ENCODE peak calls at places on chromosomes 11 and 22, in four cellular contexts. O is H1, S is H9, Y is K562. T is an unnamed sample. For H3K9me3, the result is how much of the 10 kb centered on the place peaks cover.

GRCh38 chr11:69166186-69167115 is 10.7 kb downstream of the SMIM38 start:
- DNase-seq in O (peak), S (peak), Y (peak), T (peak)

GRCh38 chr11:73028621-73029020 is 113.5 kb downstream of the FCHSD2 start:
- DNase-seq in Y (no peak), S (no peak), O (no peak), T (no peak)

GRCh38 chr11:45902452-45903380 is 4.4 kb downstream of the FREY1 start:
- DNase-seq in O (no peak), Y (no peak), S (no peak), T (no peak)

GRCh38 chr11:87501388-87501787 is 463.7 kb downstream of the TMEM135 start:
- DNase-seq in Y (no peak), O (no peak), S (no peak), T (no peak)

GRCh38 chr22:37333724-37334460 is 51.6 kb downstream of the CYTH4 start:
- DNase-seq in O (no peak), S (no peak), Y (no peak), T (no peak)

GRCh38 chr11:86274503-86274902 is 27.5 kb upstream of the HIKESHI start:
- DNase-seq in O (no peak), Y (no peak), S (peak), T (peak)

GRCh38 chr11:134517621-134518293 is 105.7 kb upstream of the B3GAT1 start:
- DNase-seq in S (no peak), Y (no peak), O (no peak), T (peak)

GRCh38 chr11:116613201-116613910 is 159.4 kb downstream of the BUD13 start:
- DNase-seq in O (no peak), Y (no peak), S (no peak), T (peak)

GRCh38 chr11:3857628-3858027 is 2.2 kb downstream of the STIM1 start:
- DNase-seq in O (no peak), Y (no peak), S (no peak), T (no peak)

GRCh38 chr11:129317564-129317963 is 58.1 kb upstream of the BARX2 start:
- DNase-seq in S (no peak), O (no peak), Y (no peak), T (no peak)

GRCh38 chr11:123561046-123561781 is 93.2 kb downstream of the SCN3B start:
- DNase-seq in Y (no peak), O (no peak), S (peak), T (peak)

GRCh38 chr11:134949121-134949591 is 537.1 kb upstream of the B3GAT1 start:
- DNase-seq in S (no peak), Y (no peak), O (no peak), T (no peak)

GRCh38 chr11:131750692-131751091 is 380.3 kb downstream of the NTM start:
- DNase-seq in Y (no peak), S (no peak), O (no peak), T (no peak)

GRCh38 chr22:16838073-16838472 is 12.9 kb upstream of the XKR3 start:
- DNase-seq in S (no peak), Y (no peak), O (no peak), T (no peak)

GRCh38 chr11:59755701-59756495 is 722 bp downstream of the STX3 start:
- DNase-seq in S (peak), Y (peak), O (no peak), T (peak)

GRCh38 chr22:45889539-45890350 is 87.2 kb downstream of the WNT7B start:
- DNase-seq in O (no peak), Y (no peak), S (no peak), T (peak)

GRCh38 chr22:37133304-37134018 is 16.3 kb downstream of the IL2RB start:
- DNase-seq in S (no peak), Y (peak), O (no peak), T (no peak)

GRCh38 chr11:3803726-3804510 is 4.4 kb upstream of the PGAP2 start:
- DNase-seq in Y (no peak), O (no peak), S (no peak), T (no peak)

GRCh38 chr11:14713518-14714244 is 70.1 kb downstream of the PDE3B start:
- DNase-seq in S (no peak), Y (no peak), O (no peak), T (no peak)

GRCh38 chr11:47257518-47258316 is at the start of gene NR1H3:
- DNase-seq in S (peak), Y (peak), O (no peak), T (peak)

GRCh38 chr22:21778705-21779363 is 43.2 kb upstream of the YPEL1 start:
- DNase-seq in Y (peak), S (no peak), O (no peak), T (no peak)

GRCh38 chr22:44449061-44449682 is 48.9 kb downstream of the RTL6 start:
- DNase-seq in Y (peak), O (no peak), S (no peak), T (peak)

GRCh38 chr22:20211997-20212753 is 55.9 kb downstream of the RTN4R start:
- DNase-seq in O (no peak), Y (peak), S (no peak), T (no peak)

GRCh38 chr11:36292311-36292722 is 3.1 kb upstream of the COMMD9 start:
- DNase-seq in S (no peak), O (no peak), Y (peak), T (peak)

GRCh38 chr11:61049854-61050253 is 52.4 kb upstream of the CD5 start:
- DNase-seq in Y (no peak), S (no peak), O (no peak), T (peak)

GRCh38 chr11:101224221-101224620 is 94.6 kb upstream of the PGR start:
- DNase-seq in S (no peak), Y (no peak), O (no peak), T (no peak)

GRCh38 chr11:101226617-101227016 is 97.0 kb upstream of the PGR start:
- DNase-seq in O (no peak), S (no peak), Y (no peak), T (no peak)
- H3K9me3 ChIP-seq in O (under half), S (under half), Y (under half), T (under half)

GRCh38 chr11:118659314-118659939 is 20.0 kb downstream of the TREH start:
- DNase-seq in S (peak), O (peak), Y (peak), T (peak)
- H3K9ac ChIP-seq in S (no peak), O (no peak), Y (no peak), T (no peak)

GRCh38 chr22:48968201-48968959 is 859.3 kb downstream of the BRD1 start:
- DNase-seq in O (no peak), S (peak), Y (peak), T (peak)
- TF ChIP-seq CTCF in O (peak), S (peak), Y (peak), T (peak)

GRCh38 chr22:49024775-49025440 is 802.8 kb downstream of the BRD1 start:
- DNase-seq in Y (no peak), S (no peak), O (no peak), T (no peak)
- H3K9me3 ChIP-seq in Y (under half), S (under half), O (under half), T (under half)

GRCh38 chr22:23856721-23857605 is 712 bp upstream of the SLC2A11 start:
- DNase-seq in S (peak), Y (no peak), O (no peak), T (peak)

GRCh38 chr22:23857606-23858483 is at the start of gene SLC2A11:
- DNase-seq in S (peak), Y (peak), O (peak), T (peak)

GRCh38 chr22:23859201-23859600 is 1.5 kb downstream of the SLC2A11 start:
- DNase-seq in Y (no peak), O (no peak), S (no peak), T (no peak)

GRCh38 chr22:23862103-23862502 is 4.4 kb downstream of the SLC2A11 start:
- DNase-seq in S (peak), Y (peak), O (no peak), T (peak)

DNA sequence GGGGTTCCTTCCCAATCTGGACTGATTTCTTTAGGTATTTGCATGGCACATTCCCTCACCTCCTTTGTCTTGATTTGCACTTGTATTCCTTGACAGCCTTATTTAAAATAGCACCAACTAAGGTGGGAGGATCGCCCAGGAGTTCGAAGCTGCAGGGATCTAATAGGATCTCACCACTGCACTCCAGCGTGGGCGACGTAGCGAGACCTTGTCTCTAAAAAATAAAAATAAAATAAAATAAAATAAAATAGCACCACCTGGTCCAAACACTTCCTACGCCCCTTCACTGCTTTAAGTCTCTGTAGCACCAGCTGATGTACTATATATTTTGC is 775 bp downstream of the SLC2A11 start:
- DNase-seq in Y (no peak), O (no peak), S (no peak), T (no peak)
- H3K9ac ChIP-seq in Y (no peak), O (no peak), S (no peak), T (peak)

GRCh38 chr11:115214644-115215305 is 289.4 kb downstream of the CADM1 start:
- DNase-seq in Y (no peak), S (no peak), O (no peak), T (no peak)

GRCh38 chr11:115217726-115218311 is 286.4 kb downstream of the CADM1 start:
- DNase-seq in Y (no peak), S (no peak), O (no peak), T (no peak)

GRCh38 chr11:115219378-115219777 is 284.8 kb downstream of the CADM1 start:
- DNase-seq in S (no peak), Y (no peak), O (no peak), T (no peak)

GRCh38 chr11:115213007-115213406 is 291.2 kb downstream of the CADM1 start:
- DNase-seq in O (no peak), S (no peak), Y (no peak), T (peak)

DNA sequence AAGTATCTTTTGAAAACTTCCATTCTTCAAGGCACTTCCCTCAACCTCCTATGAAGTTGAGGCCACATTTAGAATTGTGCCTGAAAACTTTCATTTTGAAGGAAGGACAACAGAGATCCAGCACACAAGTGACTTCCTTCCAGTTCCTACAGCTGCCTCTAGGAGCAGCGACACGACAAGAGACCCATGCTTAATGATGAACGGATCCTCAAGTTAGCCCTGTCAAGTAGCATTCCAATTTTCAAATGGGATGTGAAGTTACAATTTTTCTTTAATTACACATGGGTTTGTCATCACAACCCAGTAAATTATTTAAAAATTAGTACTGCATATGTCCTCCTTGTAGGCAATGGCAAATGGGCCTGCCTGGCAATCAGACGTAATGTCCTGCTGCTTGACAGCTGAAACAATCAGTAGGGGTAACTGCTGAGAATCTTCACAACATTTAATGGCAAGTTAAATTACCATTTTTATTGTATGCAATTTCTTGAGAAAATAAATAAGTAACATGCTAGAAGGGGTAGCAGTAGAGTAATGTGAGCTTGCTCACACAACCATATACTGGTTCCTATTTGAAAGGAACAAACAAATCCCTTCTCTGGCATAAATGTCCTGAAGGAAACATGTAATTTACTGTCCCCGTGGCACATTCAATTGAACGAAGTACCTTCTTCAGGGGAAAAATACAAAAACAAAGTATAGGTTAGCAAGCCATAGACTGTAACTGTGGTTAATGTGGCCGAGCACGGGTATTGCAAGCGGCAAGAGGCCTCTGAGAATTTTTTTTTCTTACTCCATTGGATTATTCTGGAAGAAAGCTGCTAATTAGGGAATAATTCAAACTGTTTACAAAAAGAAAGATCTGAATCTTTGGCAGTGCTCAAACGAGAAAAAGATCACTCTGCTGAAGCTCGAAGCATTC is 288.3 kb downstream of the CADM1 start:
- DNase-seq in O (no peak), Y (no peak), S (peak), T (peak)
- TF ChIP-seq CTCF in O (peak), Y (peak), S (peak), T (peak)

T was measured in endodermal cell.